ENCODE peak calls at places on chromosome 11, in four cellular contexts. Z, W, Q and C are unnamed samples.

GRCh38 chr11:74325649-74326645 is 14.5 kb upstream of the P4HA3 start:
- DNase-seq in Z (peak), W (no peak), Q (no peak), C (no peak)

GRCh38 chr11:47991266-47991830 is 11.0 kb downstream of the PTPRJ start:
- DNase-seq in Z (no peak), W (no peak), Q (peak), C (no peak)

GRCh38 chr11:107593941-107594340 is 3.0 kb downstream of the ELMOD1 start:
- DNase-seq in Z (no peak), W (no peak), Q (no peak), C (no peak)

GRCh38 chr11:67389477-67389876 is 2.3 kb upstream of the RAD9A start:
- DNase-seq in Z (peak), W (peak), Q (peak), C (peak)

GRCh38 chr11:109939176-109939810 is 153.9 kb upstream of the ZC3H12C start:
- DNase-seq in Z (no peak), W (no peak), Q (peak), C (no peak)

GRCh38 chr11:102240502-102240901 is 76.8 kb upstream of the BIRC3 start:
- DNase-seq in Z (no peak), W (no peak), Q (no peak), C (no peak)

GRCh38 chr11:116606060-116606459 is 166.7 kb downstream of the BUD13 start:
- DNase-seq in Z (no peak), W (no peak), Q (no peak), C (no peak)

GRCh38 chr11:71962428-71963038 is 33.7 kb downstream of the RNF121 start:
- DNase-seq in Z (no peak), W (no peak), Q (no peak), C (peak)

GRCh38 chr11:121608545-121609098 is 155.9 kb upstream of the SORL1-AS1 start:
- DNase-seq in Z (no peak), W (no peak), Q (no peak), C (no peak)

GRCh38 chr11:2484576-2485125 is 39.8 kb downstream of the KCNQ1 start:
- DNase-seq in Z (no peak), W (no peak), Q (no peak), C (no peak)

GRCh38 chr11:47376543-47377371 is 1.6 kb downstream of the SPI1 start:
- DNase-seq in Z (no peak), W (no peak), Q (no peak), C (peak)

GRCh38 chr11:81647374-81647773 is 1086.3 kb downstream of the FAM181B start:
- DNase-seq in Z (no peak), W (no peak), Q (no peak), C (no peak)

GRCh38 chr11:108672113-108672512 is 7.2 kb downstream of the DDX10 start:
- DNase-seq in Z (no peak), W (no peak), Q (no peak), C (no peak)

GRCh38 chr11:627273-627585 is 248 bp upstream of the SCT start:
- DNase-seq in Z (no peak), W (no peak), Q (no peak), C (no peak)
- TF ChIP-seq CTCF in Z (no peak), W (no peak), Q (no peak), C (no peak)

DNA sequence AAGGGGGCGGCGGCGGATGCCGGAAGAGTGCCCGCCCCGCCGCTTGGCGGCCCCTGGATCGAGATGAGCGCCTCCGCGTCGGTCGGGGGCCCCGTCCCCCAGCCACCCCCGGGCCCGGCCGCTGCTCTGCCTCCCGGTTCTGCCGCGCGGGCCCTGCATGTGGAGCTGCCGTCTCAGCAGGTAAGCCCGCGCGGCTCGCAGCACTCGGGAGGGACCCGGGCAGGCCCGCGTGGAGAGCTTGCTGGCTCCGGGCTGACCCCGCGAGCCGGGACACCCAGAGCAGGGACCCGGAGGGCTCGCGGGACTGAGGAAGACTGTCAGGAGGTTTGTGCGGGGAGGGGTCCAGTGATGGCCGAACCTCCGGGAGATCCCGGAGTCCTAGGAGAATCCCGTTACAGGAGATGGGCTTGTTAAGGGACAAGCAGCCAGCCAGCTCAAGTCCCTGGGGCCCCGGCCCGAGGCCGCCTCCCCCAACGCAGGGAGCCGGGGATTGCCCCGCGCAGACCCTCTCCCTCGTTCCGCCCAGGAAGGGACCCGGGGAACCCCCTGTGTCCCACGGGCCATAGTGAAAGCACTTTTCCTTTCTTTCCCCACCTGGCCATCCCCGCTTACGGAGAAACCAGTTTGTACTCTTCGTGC is 454 bp downstream of the UVRAG start:
- DNase-seq in Z (peak), W (peak), Q (peak), C (no peak)
- TF ChIP-seq CTCF in Z (no peak), W (peak), Q (no peak), C (no peak)

GRCh38 chr11:14417186-14417585 is 58.2 kb upstream of the RRAS2 start:
- DNase-seq in Z (no peak), W (no peak), Q (no peak), C (no peak)

GRCh38 chr11:14411818-14412217 is 52.8 kb upstream of the RRAS2 start:
- DNase-seq in Z (no peak), W (no peak), Q (no peak), C (no peak)

GRCh38 chr11:14414470-14415461 is 55.8 kb upstream of the RRAS2 start:
- DNase-seq in Z (no peak), W (no peak), Q (peak), C (peak)

GRCh38 chr11:14409891-14410290 is 50.9 kb upstream of the RRAS2 start:
- DNase-seq in Z (no peak), W (no peak), Q (no peak), C (no peak)

GRCh38 chr11:14413307-14414072 is 54.5 kb upstream of the RRAS2 start:
- DNase-seq in Z (no peak), W (no peak), Q (peak), C (no peak)
- TF ChIP-seq CTCF in Z (peak), W (peak), Q (peak), C (no peak)

GRCh38 chr11:16151138-16151537 is 205.2 kb downstream of the SOX6 start:
- DNase-seq in Z (no peak), W (no peak), Q (no peak), C (no peak)
- TF ChIP-seq CTCF in Z (no peak), W (no peak), Q (no peak), C (no peak)

GRCh38 chr11:120527111-120527748 is 15.7 kb downstream of the GRIK4 start:
- DNase-seq in Z (no peak), W (peak), Q (no peak), C (no peak)
- TF ChIP-seq CTCF in Z (no peak), W (peak), Q (no peak), C (no peak)

GRCh38 chr11:86355256-86355655 is 19.4 kb upstream of the CCDC81 start:
- DNase-seq in Z (no peak), W (no peak), Q (no peak), C (no peak)

GRCh38 chr11:86363424-86363823 is 11.3 kb upstream of the CCDC81 start:
- DNase-seq in Z (no peak), W (no peak), Q (no peak), C (no peak)

GRCh38 chr11:86365566-86365965 is 9.1 kb upstream of the CCDC81 start:
- DNase-seq in Z (no peak), W (no peak), Q (no peak), C (no peak)

GRCh38 chr11:86358720-86359119 is 16.0 kb upstream of the CCDC81 start:
- DNase-seq in Z (no peak), W (no peak), Q (no peak), C (no peak)

DNA sequence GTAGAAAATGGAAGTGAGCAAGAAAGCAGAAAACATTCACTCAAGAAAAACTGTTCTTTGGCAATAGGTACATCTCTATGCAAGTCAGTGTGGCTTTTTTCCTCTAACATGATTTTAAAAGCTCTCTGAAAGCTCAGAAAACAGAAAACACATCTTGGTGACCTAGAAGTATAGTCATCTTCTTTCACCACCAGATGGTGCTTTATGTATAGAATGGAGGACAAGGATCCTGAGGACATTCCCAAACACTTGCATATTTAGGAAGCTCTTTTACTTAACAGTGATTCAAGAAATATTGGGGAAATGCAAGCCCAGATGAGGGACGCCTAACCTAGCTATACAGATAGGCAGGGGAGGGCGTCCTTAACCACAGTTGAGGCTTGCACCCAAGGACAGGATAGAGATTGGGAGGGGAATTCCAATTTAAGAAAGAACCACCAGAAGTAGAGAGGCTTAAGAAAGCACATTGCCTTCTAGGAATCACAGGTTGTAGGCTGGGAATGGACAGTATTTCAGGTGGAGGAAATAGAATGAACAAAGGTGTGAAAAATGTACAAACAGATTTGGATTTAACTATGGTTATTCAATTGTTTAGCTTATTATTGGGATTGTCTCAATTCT is 13.8 kb upstream of the CCDC81 start:
- DNase-seq in Z (no peak), W (no peak), Q (no peak), C (no peak)
- TF ChIP-seq CTCF in Z (peak), W (peak), Q (no peak), C (no peak)

DNA sequence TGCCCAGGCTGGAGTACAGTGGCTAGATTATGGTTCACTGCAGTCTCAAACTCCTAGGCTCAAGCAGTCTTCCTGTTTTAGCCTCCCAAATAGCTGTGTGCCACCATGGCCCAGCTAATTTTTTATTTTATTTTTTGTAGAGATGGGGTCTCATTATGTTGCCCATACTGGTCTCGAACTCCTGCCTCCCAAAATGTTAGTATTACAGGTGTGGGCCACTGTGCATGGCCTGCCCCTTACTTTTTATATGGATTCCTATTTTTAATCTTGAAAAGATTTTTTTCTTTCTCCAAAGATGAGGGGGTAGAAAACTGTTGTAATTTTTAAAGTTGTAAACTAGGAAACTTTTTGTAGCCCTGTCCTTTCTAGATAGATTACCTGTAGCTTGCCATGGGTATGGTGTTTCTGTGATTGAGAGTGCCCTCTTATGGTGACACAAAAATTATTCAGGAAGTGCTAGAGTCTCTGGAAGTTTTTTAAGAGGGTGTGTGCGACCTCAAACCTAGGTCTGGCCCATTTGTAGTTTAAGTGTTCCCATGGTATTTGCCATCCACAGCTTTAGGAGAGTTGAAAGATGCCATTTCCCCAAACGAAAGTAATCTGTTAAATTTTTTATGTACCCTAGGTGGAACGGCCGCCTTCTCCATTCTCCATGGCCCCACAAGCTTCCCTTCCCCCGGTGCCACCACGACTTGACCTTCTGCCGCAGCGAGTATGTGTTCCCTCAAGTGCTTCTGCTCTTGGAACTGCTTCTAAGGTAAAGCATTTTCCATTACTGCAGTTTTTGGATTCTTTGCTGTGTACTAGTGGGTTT is 32.4 kb downstream of the MCAM start:
- DNase-seq in Z (no peak), W (no peak), Q (no peak), C (peak)
- TF ChIP-seq CTCF in Z (peak), W (peak), Q (no peak), C (peak)